ENCODE peak calls at places on chromosome 20, in five cellular contexts. I, Z, G, F and J are unnamed samples.

GRCh38 chr20:50572922-50573777 is 63.0 kb downstream of the PTPN1 start:
- DNase-seq in I (no peak), Z (peak), G (peak), F (no peak), J (no peak)

GRCh38 chr20:51542033-51542893 is at the start of gene NFATC2:
- DNase-seq in I (no peak), Z (peak), G (no peak), F (peak), J (peak)

GRCh38 chr20:36199293-36200257 is 36.7 kb upstream of the AAR2 start:
- DNase-seq in I (peak), Z (peak), G (peak), F (peak), J (peak)

GRCh38 chr20:34368547-34368946 is 5.5 kb downstream of the ITCH start:
- DNase-seq in I (no peak), Z (no peak), G (no peak), F (no peak), J (no peak)

GRCh38 chr20:4666001-4666470 is 55.7 kb upstream of the PRND start:
- DNase-seq in I (no peak), Z (no peak), G (no peak), F (no peak), J (no peak)

GRCh38 chr20:60206259-60206658 is 248.0 kb downstream of the CDH26 start:
- DNase-seq in I (no peak), Z (no peak), G (peak), F (peak), J (no peak)

GRCh38 chr20:40016884-40017283 is 672.2 kb downstream of the MAFB start:
- DNase-seq in I (no peak), Z (no peak), G (no peak), F (no peak), J (no peak)

GRCh38 chr20:35601021-35601973 is 14.3 kb upstream of the SPAG4 start:
- DNase-seq in I (peak), Z (peak), G (no peak), F (peak), J (peak)

GRCh38 chr20:9995514-9996272 is 39.1 kb upstream of the ANKEF1 start:
- DNase-seq in I (no peak), Z (no peak), G (no peak), F (no peak), J (no peak)